ENCODE peak calls at places on chromosomes 13 and 19, in four cellular contexts. S, C, L and W are unnamed samples.

GRCh38 chr13:29817604-29818378 is 32.6 kb downstream of the UBL3 start:
- DNase-seq in S (no peak), C (no peak), L (no peak), W (no peak)

GRCh38 chr19:51552996-51553725 is 17.9 kb upstream of the ZNF175 start:
- DNase-seq in S (peak; percentile 72), C (peak; percentile 79), L (no peak), W (peak; percentile 77)

GRCh38 chr19:48596237-48596636 is 10.3 kb upstream of the SPACA4 start:
- DNase-seq in S (no peak), C (no peak), L (no peak), W (no peak)

GRCh38 chr13:77779461-77780272 is 82.2 kb downstream of the SLAIN1 start:
- DNase-seq in S (no peak), C (no peak), L (no peak), W (no peak)

GRCh38 chr19:42328854-42329253 is 3.4 kb downstream of the MEGF8 start:
- DNase-seq in S (no peak), C (no peak), L (no peak), W (no peak)

GRCh38 chr19:30668521-30669155 is 296.5 kb downstream of the ZNF536 start:
- DNase-seq in S (no peak), C (no peak), L (no peak), W (no peak)

GRCh38 chr19:51417807-51418152 is 338 bp upstream of the SIGLEC10 start:
- DNase-seq in S (no peak), C (no peak), L (no peak), W (no peak)

GRCh38 chr19:35168261-35168660 is 13.7 kb downstream of the FXYD5 start:
- DNase-seq in S (no peak), C (no peak), L (no peak), W (no peak)

GRCh38 chr13:31980842-31981241 is 50.7 kb upstream of the FRY start:
- DNase-seq in S (no peak), C (no peak), L (no peak), W (no peak)

GRCh38 chr19:39199025-39199424 is 2.3 kb downstream of the NCCRP1 start:
- DNase-seq in S (no peak), C (no peak), L (no peak), W (peak; percentile 81)

GRCh38 chr13:113551081-113552000 is 33.2 kb upstream of the TFDP1 start:
- DNase-seq in S (no peak), C (no peak), L (no peak), W (no peak)

GRCh38 chr13:50831510-50831909 is 12.0 kb downstream of the DLEU7 start:
- DNase-seq in S (no peak), C (no peak), L (no peak), W (no peak)

GRCh38 chr19:39679056-39679790 is 23.5 kb downstream of the LGALS16 start:
- DNase-seq in S (no peak), C (no peak), L (peak; percentile 55), W (no peak)

GRCh38 chr19:38949580-38950367 is 19.0 kb downstream of the MRPS12 start:
- DNase-seq in S (peak; percentile 87), C (peak; percentile 88), L (peak; percentile 47), W (peak; percentile 86)

GRCh38 chr19:40721936-40722661 is 5.2 kb downstream of the ITPKC start:
- DNase-seq in S (no peak), C (no peak), L (no peak), W (no peak)

GRCh38 chr13:80840313-80840976 is 499.5 kb upstream of the SPRY2 start:
- DNase-seq in S (no peak), C (no peak), L (peak; percentile 30), W (no peak)

GRCh38 chr13:108342369-108343289 is 73.1 kb downstream of the TNFSF13B start:
- DNase-seq in S (no peak), C (no peak), L (no peak), W (no peak)

GRCh38 chr13:31982124-31982523 is 49.5 kb upstream of the FRY start:
- DNase-seq in S (no peak), C (no peak), L (no peak), W (no peak)

GRCh38 chr19:47427241-47428176 is 8.2 kb upstream of the MEIS3 start:
- DNase-seq in S (peak; percentile 40), C (peak; percentile 47), L (no peak), W (peak; percentile 34)

GRCh38 chr13:44350775-44351504 is 22.7 kb upstream of the SERP2 start:
- DNase-seq in S (no peak), C (no peak), L (no peak), W (no peak)

GRCh38 chr19:590396-590745 is 690 bp downstream of the HCN2 start:
- DNase-seq in S (no peak), C (no peak), L (no peak), W (peak; percentile 71)

GRCh38 chr19:38210458-38210987 is 13.5 kb downstream of the DPF1 start:
- DNase-seq in S (peak; percentile 74), C (peak; percentile 71), L (peak; percentile 13), W (no peak)

GRCh38 chr13:113655358-113656014 is 2.5 kb downstream of the ATP4B start:
- DNase-seq in S (peak; percentile 5), C (no peak), L (no peak), W (no peak)

GRCh38 chr19:34350161-34350561 is 14.8 kb upstream of the GPI start:
- DNase-seq in S (no peak), C (no peak), L (no peak), W (no peak)

GRCh38 chr19:34277244-34277643 is 22.9 kb downstream of the GARRE1 start:
- DNase-seq in S (no peak), C (no peak), L (no peak), W (no peak)

GRCh38 chr19:47699360-47699917 is 13.8 kb upstream of the EHD2 start:
- DNase-seq in S (no peak), C (no peak), L (no peak), W (no peak)

GRCh38 chr19:48319647-48320537 is 5.5 kb upstream of the EMP3 start:
- DNase-seq in S (peak; percentile 82), C (peak; percentile 86), L (peak; percentile 51), W (peak; percentile 89)

GRCh38 chr19:2451138-2451537 is 5.6 kb downstream of the LMNB2 start:
- DNase-seq in S (no peak), C (no peak), L (no peak), W (no peak)

GRCh38 chr13:101917475-101917810 is 465.0 kb downstream of the ITGBL1 start:
- DNase-seq in S (no peak), C (no peak), L (no peak), W (peak; percentile 14)

GRCh38 chr19:46384396-46384795 is 29.0 kb downstream of the CCDC8 start:
- DNase-seq in S (peak; percentile 46), C (peak; percentile 46), L (no peak), W (no peak)

GRCh38 chr13:94952787-94953186 is 240.4 kb upstream of the SOX21 start:
- DNase-seq in S (no peak), C (no peak), L (no peak), W (no peak)

GRCh38 chr19:29311391-29311790 is 98.4 kb upstream of the UQCRFS1 start:
- DNase-seq in S (no peak), C (no peak), L (no peak), W (no peak)

GRCh38 chr13:114268344-114269280 is 12.8 kb upstream of the UPF3A start:
- DNase-seq in S (no peak), C (no peak), L (no peak), W (no peak)

GRCh38 chr13:99997702-99998219 is 16.2 kb downstream of the ZIC2 start:
- DNase-seq in S (no peak), C (no peak), L (no peak), W (no peak)

GRCh38 chr19:18097217-18097992 is at the start of gene MAST3:
- DNase-seq in S (peak; percentile 79), C (peak; percentile 82), L (peak; percentile 45), W (peak; percentile 89)

GRCh38 chr13:92768592-92768991 is 458.0 kb upstream of the GPC6 start:
- DNase-seq in S (no peak), C (no peak), L (no peak), W (no peak)

GRCh38 chr13:92767468-92767867 is 459.1 kb upstream of the GPC6 start:
- DNase-seq in S (no peak), C (no peak), L (no peak), W (no peak)

GRCh38 chr13:92769064-92769463 is 457.5 kb upstream of the GPC6 start:
- DNase-seq in S (no peak), C (no peak), L (no peak), W (no peak)
- H3K9me3 ChIP-seq in S (no peaks in the 10 kb centered on the region), C (no peaks in the 10 kb centered on the region), L (no peaks in the 10 kb centered on the region), W (no peaks in the 10 kb centered on the region)

GRCh38 chr13:41746259-41746658 is 214.7 kb downstream of the VWA8 start:
- DNase-seq in S (no peak), C (no peak), L (no peak), W (no peak)

GRCh38 chr13:41751277-41751676 is 209.6 kb downstream of the VWA8 start:
- DNase-seq in S (peak; percentile 38), C (no peak), L (no peak), W (no peak)

GRCh38 chr13:41756198-41756885 is 204.6 kb downstream of the VWA8 start:
- DNase-seq in S (no peak), C (no peak), L (no peak), W (no peak)

DNA sequence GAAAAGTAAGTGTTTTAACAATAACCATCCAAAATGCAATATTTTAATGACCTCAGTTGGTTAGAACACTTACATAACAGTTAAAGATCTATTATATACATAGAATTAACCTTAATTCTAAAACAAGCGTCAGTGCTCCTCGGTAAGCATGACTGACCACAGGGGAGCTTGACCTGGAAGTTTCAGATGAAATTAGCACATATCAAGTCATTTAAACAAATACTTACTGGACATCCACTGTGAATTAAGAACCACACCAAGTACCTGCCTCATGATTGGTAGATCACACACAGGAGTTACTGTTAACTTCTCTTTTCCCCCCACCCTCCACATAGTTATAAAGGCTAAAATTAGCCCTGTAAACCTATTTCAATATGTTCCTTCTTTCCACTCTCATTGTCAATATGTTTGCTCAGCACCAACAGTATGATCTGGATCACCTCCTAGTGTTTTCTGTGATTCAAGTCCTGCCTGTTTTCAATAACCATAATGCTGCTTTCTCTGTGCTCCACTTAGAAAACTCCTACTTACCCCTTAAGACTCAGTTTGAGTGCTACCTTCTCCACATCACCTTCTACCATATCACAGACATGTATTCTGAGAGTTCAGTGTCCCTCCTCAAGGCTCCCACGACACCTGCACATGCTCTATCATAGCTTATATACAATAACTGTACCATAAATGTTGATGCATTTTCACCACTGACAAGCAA is 209.0 kb downstream of the VWA8 start:
- DNase-seq in S (no peak), C (no peak), L (no peak), W (no peak)
- TF ChIP-seq CTCF in S (no peak), C (no peak), L (no peak), W (no peak)

GRCh38 chr19:9610484-9611113 is 10.4 kb downstream of the ZNF561 start:
- DNase-seq in S (no peak), C (no peak), L (no peak), W (no peak)
- H3K9me3 ChIP-seq in S (peaks cover 89% of the 10 kb centered on the region), C (peaks cover 10% of the 10 kb centered on the region), L (peaks cover 30% of the 10 kb centered on the region), W (no peaks in the 10 kb centered on the region)

DNA sequence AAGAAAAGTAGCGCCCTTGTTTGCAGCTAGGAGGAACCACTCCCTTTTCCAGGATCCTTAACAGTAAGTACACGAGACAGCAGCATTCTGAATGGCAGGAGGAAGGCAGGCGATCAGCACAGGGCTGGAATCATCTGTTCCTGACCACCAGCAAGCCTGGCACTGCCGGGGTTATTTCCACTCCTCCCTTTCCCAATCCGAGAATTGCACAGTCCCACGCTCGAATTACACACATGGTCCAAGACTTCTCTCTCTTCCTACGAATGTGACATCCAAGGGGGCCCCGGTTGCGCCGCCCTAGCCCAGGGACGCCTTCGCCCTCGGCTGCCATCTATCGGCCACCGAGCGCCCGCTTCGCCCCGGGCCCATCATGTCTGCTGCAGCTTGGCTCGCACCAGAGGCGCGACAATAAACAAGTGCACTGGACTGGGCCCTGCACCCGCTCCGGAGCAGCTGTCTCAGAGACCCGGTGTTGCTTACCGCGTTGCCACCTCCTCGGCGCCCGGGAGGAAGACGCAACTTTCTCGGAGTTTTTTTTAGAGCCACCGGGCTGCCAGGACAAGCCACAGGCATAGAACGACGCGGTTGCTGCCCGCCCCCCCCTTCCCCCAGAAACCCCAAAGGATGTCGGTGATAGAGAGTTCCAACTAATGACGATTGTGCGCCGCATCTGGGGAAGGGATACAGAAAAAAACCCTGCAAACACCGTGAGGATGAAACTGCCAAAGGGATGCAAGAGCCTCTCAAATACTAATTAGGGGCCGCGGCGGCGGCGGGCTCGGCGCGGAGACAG is at the start of gene SLITRK5:
- DNase-seq in S (peak; percentile 67), C (peak; percentile 58), L (peak; percentile 30), W (peak; percentile 89)
- TF ChIP-seq CTCF in S (peak; percentile 83), C (peak; percentile 71), L (peak; percentile 15), W (peak; percentile 75)